ENCODE peak calls at places on chromosomes 4 and X, in six cellular contexts. F is GM23248, Z is SK-N-SH, N is body of pancreas, E is thoracic aorta, Q is esophagus squamous epithelium. K is an unnamed sample.

GRCh38 chr4:107837298-107837697 is 12.6 kb downstream of the SGMS2 start:
- DNase-seq in Z (no peak), N (no peak), E (no peak), F (no peak), Q (no peak), K (no peak)

GRCh38 chrX:64894454-64895038 is 81.7 kb downstream of the ZC4H2 start:
- DNase-seq in F (peak; percentile 46), Z (peak; percentile 25), Q (no peak), E (no peak), N (peak; percentile 13), K (no peak)

GRCh38 chr4:133424611-133425010 is 275.5 kb downstream of the PCDH10 start:
- DNase-seq in E (no peak), F (no peak), N (no peak), Z (no peak), Q (no peak), K (no peak)

GRCh38 chr4:89753601-89754066 is 83.3 kb downstream of the SNCA start:
- DNase-seq in F (peak; percentile 95), Q (no peak), N (no peak), Z (peak; percentile 20), E (no peak), K (no peak)

GRCh38 chrX:53547668-53548067 is 113.5 kb upstream of the HSD17B10 start:
- DNase-seq in E (no peak), Q (no peak), N (no peak), Z (no peak), F (no peak), K (no peak)

GRCh38 chrX:8413279-8413678 is 51.4 kb upstream of the VCX3B start:
- DNase-seq in F (no peak), Q (no peak), Z (no peak), N (no peak), E (no peak), K (no peak)

GRCh38 chr4:140061883-140062282 is 92.1 kb downstream of the MAML3 start:
- DNase-seq in Q (no peak), F (no peak), Z (no peak), N (no peak), E (no peak), K (no peak)

GRCh38 chrX:100625985-100626491 is 10.6 kb downstream of the TSPAN6 start:
- DNase-seq in F (no peak), Z (no peak), Q (no peak), E (no peak), N (no peak), K (no peak)

GRCh38 chr4:53136954-53137353 is 228.9 kb downstream of the SCFD2 start:
- DNase-seq in E (no peak), F (no peak), Z (no peak), N (no peak), Q (no peak), K (no peak)

GRCh38 chr4:185662030-185662778 is 126.9 kb upstream of the PDLIM3 start:
- DNase-seq in Q (no peak), N (no peak), Z (no peak), E (no peak), F (no peak), K (no peak)

GRCh38 chrX:40205471-40205870 is 107.7 kb upstream of the BCOR start:
- DNase-seq in N (peak; percentile 7), Q (no peak), E (no peak), F (no peak), Z (no peak), K (no peak)

GRCh38 chr4:78688385-78688784 is 87.8 kb upstream of the BMP2K start:
- DNase-seq in E (no peak), Q (no peak), N (no peak), Z (no peak), F (peak; percentile 47), K (no peak)

GRCh38 chrX:118347131-118347530 is 1.2 kb downstream of the WDR44 start:
- DNase-seq in Q (no peak), E (no peak), N (no peak), Z (peak; percentile 4), F (peak; percentile 72), K (no peak)

GRCh38 chrX:43328358-43328946 is 327.6 kb upstream of the MAOA start:
- DNase-seq in F (no peak), N (no peak), Z (no peak), Q (no peak), E (no peak), K (no peak)

GRCh38 chrX:1423215-1423614 is 29.5 kb downstream of the ASMTL start:
- DNase-seq in F (no peak), Q (no peak), N (no peak), E (no peak), Z (no peak), K (no peak)

GRCh38 chrX:48966796-48967579 is 4.7 kb downstream of the KCND1 start:
- DNase-seq in Q (no peak), Z (no peak), N (no peak), F (peak; percentile 50), E (no peak), K (no peak)

GRCh38 chr4:93809773-93810172 is 18.8 kb upstream of the ATOH1 start:
- DNase-seq in Z (no peak), F (no peak), Q (no peak), N (peak; percentile 54), E (no peak), K (no peak)

GRCh38 chrX:154712781-154713391 is 38.0 kb downstream of the GAB3 start:
- DNase-seq in N (no peak), Q (no peak), Z (no peak), F (peak; percentile 80), E (no peak), K (peak; percentile 23)

GRCh38 chr4:88335092-88335665 is 43.5 kb upstream of the HERC6 start:
- DNase-seq in N (peak; percentile 12), Q (no peak), E (no peak), Z (no peak), F (peak; percentile 64), K (no peak)

GRCh38 chrX:108070891-108071290 is 20.5 kb downstream of the PSMD10 start:
- DNase-seq in N (no peak), Q (no peak), E (no peak), Z (no peak), F (peak; percentile 60), K (no peak)

GRCh38 chrX:15619053-15619772 is 18.5 kb upstream of the ACE2 start:
- DNase-seq in E (no peak), N (no peak), F (peak; percentile 10), Z (no peak), Q (no peak), K (no peak)

GRCh38 chrX:17567821-17568220 is 169.5 kb upstream of the SCML1 start:
- DNase-seq in Z (no peak), F (no peak), N (no peak), E (no peak), Q (no peak), K (no peak)

GRCh38 chrX:138710866-138711331 is 618 bp downstream of the FGF13 start:
- DNase-seq in E (no peak), N (peak; percentile 7), F (peak; percentile 39), Q (no peak), Z (no peak), K (no peak)

GRCh38 chrX:102976290-102976689 is 39.2 kb downstream of the RAB40AL start:
- DNase-seq in E (no peak), F (peak; percentile 76), Z (no peak), N (no peak), Q (no peak), K (no peak)

GRCh38 chr4:24999392-25000104 is 31.2 kb downstream of the LGI2 start:
- DNase-seq in Z (no peak), E (no peak), Q (no peak), F (no peak), N (no peak), K (no peak)

GRCh38 chr4:98638661-98639060 is 19.8 kb downstream of the TSPAN5 start:
- DNase-seq in Q (no peak), Z (no peak), E (no peak), N (no peak), F (peak; percentile 37), K (no peak)

GRCh38 chr4:64899563-64899962 is 490.3 kb upstream of the TECRL start:
- DNase-seq in N (no peak), E (no peak), F (no peak), Q (no peak), Z (no peak), K (no peak)

GRCh38 chr4:142534994-142535393 is 311.1 kb downstream of the INPP4B start:
- DNase-seq in Q (no peak), N (no peak), E (no peak), F (peak; percentile 79), Z (no peak), K (no peak)

GRCh38 chr4:147678121-147678520 is 5.8 kb downstream of the PRMT9 start:
- DNase-seq in E (no peak), Z (no peak), F (no peak), Q (no peak), N (no peak), K (no peak)

GRCh38 chr4:2402053-2402452 is 16.4 kb downstream of the ZFYVE28 start:
- DNase-seq in N (peak; percentile 68), E (no peak), Z (peak; percentile 87), F (peak; percentile 54), Q (no peak), K (no peak)

GRCh38 chrX:1165535-1166196 is 46.8 kb downstream of the CRLF2 start:
- DNase-seq in Z (no peak), E (no peak), Q (no peak), F (peak; percentile 33), N (no peak), K (no peak)

GRCh38 chr4:170102426-170102825 is 12.7 kb upstream of the AADAT start:
- DNase-seq in Q (no peak), Z (no peak), E (no peak), N (no peak), F (no peak), K (no peak)
- H3K4me1 ChIP-seq in Q (no peaks in the 10 kb centered on the region), Z (no peaks in the 10 kb centered on the region), E (no peaks in the 10 kb centered on the region), N (no peaks in the 10 kb centered on the region), F (no peaks in the 10 kb centered on the region), K (no peaks in the 10 kb centered on the region)

DNA sequence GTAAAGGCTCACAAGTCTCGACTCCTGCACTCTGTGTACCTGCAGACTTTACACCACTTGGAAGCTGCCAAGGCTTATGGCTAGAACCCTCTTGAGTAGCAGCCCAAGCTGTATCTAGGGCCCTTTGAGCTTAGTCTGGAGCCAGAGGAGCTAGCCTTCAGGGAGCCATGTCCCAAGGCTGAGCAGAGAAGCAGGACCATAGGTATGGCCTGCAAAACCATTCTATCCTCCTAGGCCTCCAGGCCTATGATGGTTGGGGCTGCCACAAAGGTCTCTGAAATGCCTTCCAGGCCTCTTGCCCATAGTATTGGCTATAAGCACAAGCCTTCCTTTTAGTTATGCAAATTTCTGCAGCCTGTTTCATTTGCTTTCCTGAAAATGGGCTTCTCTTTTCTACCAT is 380.7 kb upstream of the CPXCR1 start:
- DNase-seq in N (no peak), F (no peak), E (no peak), Q (no peak), Z (no peak), K (no peak)
- H3K4me3 ChIP-seq in N (no peak overlapping the region), F (no peak overlapping the region), E (no peak overlapping the region), Q (no peak overlapping the region), Z (no peak overlapping the region), K (no peak overlapping the region)

DNA sequence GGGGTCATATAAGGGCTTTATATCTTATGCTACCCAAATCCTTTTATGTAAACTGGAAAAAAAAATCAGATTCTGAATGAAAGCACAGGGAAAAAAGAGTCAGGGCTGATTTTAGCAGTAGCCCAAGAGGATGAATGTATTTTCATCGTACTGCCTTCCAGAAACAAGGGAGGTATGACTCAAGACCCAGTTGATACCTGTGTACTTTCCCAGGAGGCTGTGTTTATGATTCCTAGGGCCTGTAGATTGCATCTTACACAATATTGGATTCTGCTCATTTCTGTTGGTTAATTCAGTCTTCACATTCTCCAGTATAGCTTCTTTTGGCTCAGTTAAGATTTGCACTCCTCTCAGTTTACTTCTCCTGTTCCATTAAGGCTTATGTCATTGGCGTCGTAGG is 127.9 kb upstream of the LIMCH1 start:
- DNase-seq in N (no peak), E (no peak), F (peak; percentile 5), Q (no peak), Z (no peak), K (no peak)
- H3K27ac ChIP-seq in N (no peak overlapping the region), E (peak overlapping the region; percentile 24), F (no peak overlapping the region), Q (no peak overlapping the region), Z (no peak overlapping the region), K (no peak overlapping the region)

GRCh38 chr4:39166670-39167069 is 15.7 kb upstream of the WDR19 start:
- DNase-seq in F (no peak), E (no peak), Q (no peak), N (no peak), Z (no peak), K (no peak)
- H3K4me1 ChIP-seq in F (no peaks in the 10 kb centered on the region), E (no peaks in the 10 kb centered on the region), Q (no peaks in the 10 kb centered on the region), N (no peaks in the 10 kb centered on the region), Z (no peaks in the 10 kb centered on the region), K (no peaks in the 10 kb centered on the region)